ENCODE peak calls at places on chromosomes 16 and 17, in four cellular contexts. G is mucosa of descending colon; W is CD8-positive, alpha-beta T cell; J is ovary. M is an unnamed sample. For H3K4me1, the result is how much of the 10 kb centered on the place peaks cover.

GRCh38 chr16:1991135-1991551 is 1.4 kb downstream of the SYNGR3 start:
- DNase-seq in G (peak), W (peak), J (no peak), M (no peak)

GRCh38 chr17:1896243-1897163 is 66.7 kb downstream of the RPA1 start:
- DNase-seq in G (no peak), W (no peak), J (no peak), M (peak)

GRCh38 chr16:48526058-48526957 is 83.7 kb downstream of the N4BP1 start:
- DNase-seq in G (peak), W (peak), J (no peak), M (peak)

GRCh38 chr17:65191805-65192740 is 54.9 kb downstream of the RGS9 start:
- DNase-seq in G (no peak), W (no peak), J (no peak), M (no peak)

GRCh38 chr17:6427284-6427781 is 7.6 kb downstream of the AIPL1 start:
- DNase-seq in G (peak), W (peak), J (no peak), M (no peak)

GRCh38 chr17:75535119-75535537 is 9.6 kb downstream of the LLGL2 start:
- DNase-seq in G (peak), W (peak), J (no peak), M (no peak)

GRCh38 chr17:16922386-16923096 is 49.4 kb downstream of the TNFRSF13B start:
- DNase-seq in G (peak), W (no peak), J (no peak), M (peak)

GRCh38 chr17:80281516-80281915 is 20.9 kb downstream of the RNF213 start:
- DNase-seq in G (no peak), W (no peak), J (no peak), M (no peak)

GRCh38 chr17:64216385-64217248 is 46.4 kb downstream of the TEX2 start:
- DNase-seq in G (peak), W (no peak), J (peak), M (no peak)

GRCh38 chr17:52159159-52159809 is 770 bp upstream of the CA10 start:
- DNase-seq in G (no peak), W (no peak), J (no peak), M (no peak)

GRCh38 chr17:44922136-44922535 is 6.8 kb upstream of the GFAP start:
- DNase-seq in G (no peak), W (no peak), J (no peak), M (peak)

GRCh38 chr17:46772013-46772878 is 46.2 kb downstream of the WNT3 start:
- DNase-seq in G (peak), W (no peak), J (no peak), M (peak)

GRCh38 chr17:80888276-80889160 is 103.1 kb upstream of the CHMP6 start:
- DNase-seq in G (no peak), W (no peak), J (no peak), M (no peak)

GRCh38 chr17:57498443-57498842 is 242.1 kb downstream of the MSI2 start:
- DNase-seq in G (no peak), W (no peak), J (no peak), M (no peak)
- H3K4me1 ChIP-seq in G (under half), W (under half), J (under half), M (under half)

GRCh38 chr17:41413982-41414381 is 10.4 kb downstream of the KRT37 start:
- DNase-seq in G (no peak), W (no peak), J (no peak), M (no peak)
- H3K4me1 ChIP-seq in G (under half), W (under half), J (under half), M (under half)

GRCh38 chr17:72392056-72393010 is 271.5 kb downstream of the SOX9 start:
- DNase-seq in G (no peak), W (no peak), J (no peak), M (no peak)
- H3K4me1 ChIP-seq in G (under half), W (under half), J (under half), M (under half)

GRCh38 chr17:55327225-55328088 is 62.7 kb downstream of the HLF start:
- DNase-seq in G (peak), W (no peak), J (no peak), M (no peak)
- H3K4me1 ChIP-seq in G (under half), W (under half), J (under half), M (under half)

GRCh38 chr16:8935989-8936388 is 27.7 kb downstream of the USP7 start:
- DNase-seq in G (peak), W (no peak), J (no peak), M (no peak)
- H3K4me1 ChIP-seq in G (under half), W (half or more), J (under half), M (under half)